ENCODE peak calls at places on chromosomes 12 and 14, in eight cellular contexts. W, H, A, P, V, G, I and T are unnamed samples.

GRCh38 chr14:105368910-105369652 is 29.3 kb upstream of the TEX22 start:
- DNase-seq in P (no peak), H (no peak), V (no peak), A (no peak), G (no peak), W (no peak), I (no peak), T (no peak)

GRCh38 chr12:96720363-96720705 is 186.7 kb upstream of the NEDD1 start:
- DNase-seq in W (no peak), I (no peak), V (peak; percentile 27), A (peak; percentile 9), H (no peak), P (no peak), G (no peak), T (peak; percentile 17)

GRCh38 chr12:107731376-107731775 is 29.6 kb downstream of the PRDM4 start:
- DNase-seq in H (no peak), V (no peak), W (no peak), G (no peak), A (no peak), P (no peak), I (no peak), T (no peak)

GRCh38 chr12:129934977-129935376 is 31.2 kb upstream of the TMEM132D start:
- DNase-seq in V (no peak), W (no peak), H (no peak), A (no peak), I (no peak), P (no peak), G (no peak), T (no peak)

GRCh38 chr12:117228239-117228638 is 38.0 kb upstream of the FBXO21 start:
- DNase-seq in H (no peak), P (no peak), G (no peak), A (peak; percentile 2), V (peak; percentile 61), W (no peak), I (no peak), T (no peak)

GRCh38 chr14:64966976-64967375 is 5.2 kb downstream of the RAB15 start:
- DNase-seq in V (no peak), H (no peak), P (no peak), G (no peak), W (no peak), A (no peak), I (no peak), T (no peak)

GRCh38 chr14:74855945-74856344 is 20.0 kb downstream of the PROX2 start:
- DNase-seq in A (no peak), V (no peak), P (no peak), I (no peak), W (no peak), H (no peak), G (no peak), T (no peak)

GRCh38 chr12:26631846-26632245 is 201.1 kb downstream of the ITPR2 start:
- DNase-seq in I (no peak), H (no peak), W (no peak), V (no peak), G (peak; percentile 79), A (peak; percentile 70), P (no peak), T (no peak)

GRCh38 chr14:99079061-99079727 is 192.8 kb downstream of the BCL11B start:
- DNase-seq in W (no peak), V (no peak), G (no peak), P (no peak), H (no peak), I (no peak), A (no peak), T (no peak)

GRCh38 chr14:92121670-92122350 is at the start of the genes CPSF2 and NDUFB1:
- DNase-seq in A (peak; percentile 64), G (peak; percentile 80), H (peak; percentile 48), W (peak; percentile 68), I (peak; percentile 72), P (peak; percentile 88), V (peak; percentile 79), T (peak; percentile 85)

GRCh38 chr14:91205449-91205848 is 39.1 kb downstream of the GPR68 start:
- DNase-seq in W (no peak), I (no peak), V (no peak), P (no peak), A (no peak), G (no peak), H (no peak), T (no peak)

GRCh38 chr12:107131832-107132616 is 38.7 kb upstream of the CRY1 start:
- DNase-seq in W (no peak), V (peak; percentile 72), H (peak; percentile 44), G (peak; percentile 71), A (peak; percentile 44), P (peak; percentile 62), I (no peak), T (peak; percentile 42)

GRCh38 chr12:92312463-92312970 is 166.9 kb upstream of the BTG1 start:
- DNase-seq in H (no peak), V (no peak), P (no peak), I (no peak), G (no peak), A (no peak), W (no peak), T (no peak)

GRCh38 chr12:105798249-105798835 is 340.4 kb downstream of the NUAK1 start:
- DNase-seq in P (no peak), H (no peak), W (no peak), G (no peak), I (no peak), V (no peak), A (no peak), T (no peak)

GRCh38 chr14:68637106-68638021 is 155.5 kb downstream of the ZFP36L1 start:
- DNase-seq in I (peak; percentile 67), A (peak; percentile 45), P (no peak), G (peak; percentile 33), V (no peak), W (no peak), H (no peak), T (no peak)

GRCh38 chr12:10241781-10242180 is 29.1 kb downstream of the GABARAPL1 start:
- DNase-seq in W (no peak), P (no peak), A (no peak), G (no peak), H (no peak), I (no peak), V (no peak), T (no peak)

GRCh38 chr12:10241276-10241675 is 28.6 kb downstream of the GABARAPL1 start:
- DNase-seq in A (no peak), V (no peak), I (no peak), H (no peak), W (no peak), P (no peak), G (no peak), T (no peak)

GRCh38 chr12:10247659-10248058 is 35.0 kb downstream of the GABARAPL1 start:
- DNase-seq in W (no peak), G (no peak), P (no peak), V (no peak), H (no peak), I (no peak), A (no peak), T (no peak)

GRCh38 chr12:10243803-10244520 is 31.3 kb downstream of the GABARAPL1 start:
- DNase-seq in I (no peak), A (no peak), V (no peak), W (no peak), H (no peak), G (no peak), P (no peak), T (no peak)

DNA sequence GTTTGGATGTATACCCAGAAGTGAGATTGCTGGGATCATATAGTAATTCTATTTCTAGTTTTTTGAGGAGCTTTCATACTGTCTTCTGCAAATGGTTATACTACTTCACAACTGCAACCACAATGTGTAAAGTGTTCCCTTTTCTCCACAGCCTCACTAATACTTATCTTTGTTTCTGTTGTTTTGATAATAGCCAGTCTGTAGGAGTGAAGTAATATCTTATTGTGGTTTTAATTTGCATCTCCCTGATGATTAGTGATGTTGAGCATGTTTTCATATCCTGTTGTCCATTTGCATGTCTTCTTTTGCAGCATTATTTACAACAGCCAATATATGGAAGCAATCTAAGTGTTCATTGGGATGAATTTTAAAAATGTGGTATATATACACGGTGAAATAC is 29.9 kb downstream of the GABARAPL1 start:
- DNase-seq in H (no peak), P (no peak), V (no peak), A (no peak), W (no peak), G (no peak), I (no peak), T (no peak)
- H3K4me3 ChIP-seq in H (no peak overlapping the region), P (no peak overlapping the region), V (no peak overlapping the region), A (no peak overlapping the region), W (no peak overlapping the region), G (no peak overlapping the region), I (no peak overlapping the region), T (no peak overlapping the region)

GRCh38 chr12:54060174-54060974 is 6.7 kb downstream of the HOXC4 start:
- DNase-seq in H (no peak), G (no peak), A (no peak), I (no peak), W (no peak), V (no peak), P (no peak), T (no peak)
- H3K4me3 ChIP-seq in H (no peak overlapping the region), G (no peak overlapping the region), A (no peak overlapping the region), I (no peak overlapping the region), W (no peak overlapping the region), V (no peak overlapping the region), P (no peak overlapping the region), T (no peak overlapping the region)

GRCh38 chr12:56247923-56248322 is 10.3 kb downstream of the ANKRD52 start:
- DNase-seq in V (no peak), A (no peak), H (no peak), I (no peak), P (no peak), W (no peak), G (no peak), T (no peak)

GRCh38 chr12:56244494-56244893 is 13.7 kb downstream of the ANKRD52 start:
- DNase-seq in W (no peak), H (no peak), I (no peak), G (no peak), V (no peak), P (no peak), A (no peak), T (no peak)

GRCh38 chr12:56242986-56243385 is 13.1 kb downstream of the SLC39A5 start:
- DNase-seq in I (no peak), W (no peak), A (no peak), V (no peak), H (no peak), G (no peak), P (no peak), T (no peak)

GRCh38 chr12:56241424-56242205 is 11.8 kb downstream of the SLC39A5 start:
- DNase-seq in G (no peak), A (no peak), V (no peak), P (no peak), H (no peak), I (no peak), W (no peak), T (no peak)

GRCh38 chr12:56243731-56244181 is 13.9 kb downstream of the SLC39A5 start:
- DNase-seq in A (no peak), G (no peak), H (no peak), V (no peak), W (no peak), I (no peak), P (no peak), T (no peak)
- H3K4me3 ChIP-seq in A (no peak overlapping the region), G (no peak overlapping the region), H (no peak overlapping the region), V (no peak overlapping the region), W (no peak overlapping the region), I (no peak overlapping the region), P (no peak overlapping the region), T (no peak overlapping the region)

DNA sequence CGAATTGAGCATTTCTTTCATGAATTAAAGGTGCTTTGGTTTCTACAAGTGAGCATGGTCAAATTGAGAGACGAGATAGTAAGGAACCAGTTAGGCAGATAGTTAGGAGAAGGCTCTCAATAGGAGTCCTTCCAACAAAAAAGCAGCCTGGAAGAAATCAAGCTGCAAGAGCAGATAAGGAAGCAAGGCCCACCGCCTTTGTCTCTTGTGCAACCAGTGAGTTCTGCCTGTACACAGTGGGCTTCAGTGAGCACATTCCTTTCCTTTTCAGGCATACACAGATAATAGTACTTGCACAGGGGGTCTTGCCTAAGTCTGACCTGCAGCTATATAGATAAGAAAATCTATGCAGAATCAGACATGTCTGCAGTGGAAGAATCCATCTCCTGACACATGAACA is 1764.7 kb upstream of the FLRT2 start:
- DNase-seq in W (no peak), G (no peak), I (no peak), P (no peak), A (no peak), H (no peak), V (no peak), T (no peak)
- H3K4me3 ChIP-seq in W (no peak overlapping the region), G (no peak overlapping the region), I (no peak overlapping the region), P (no peak overlapping the region), A (no peak overlapping the region), H (no peak overlapping the region), V (no peak overlapping the region), T (no peak overlapping the region)